ENCODE peak calls at places on chromosomes 16 and 17, in ten cellular contexts. O is K562, N is gastrocnemius medialis, P is heart left ventricle, E is transverse colon, D is stomach, S is A549, R is spleen, I is adrenal gland, T is GM12892. H is an unnamed sample.

GRCh38 chr16:29028457-29029167 is 43.8 kb downstream of the LAT start:
- DNase-seq in O (no peak), N (no peak), P (no peak), E (no peak), D (no peak), S (no peak), R (peak), I (no peak), T (no peak), H (no peak)

GRCh38 chr17:11296994-11297393 is 56.0 kb downstream of the SHISA6 start:
- DNase-seq in O (no peak), N (no peak), P (no peak), E (no peak), D (no peak), S (peak), R (no peak), I (no peak), T (no peak), H (peak)

GRCh38 chr16:4935231-4935855 is 1.6 kb downstream of the PPL start:
- DNase-seq in O (no peak), N (peak), P (peak), E (peak), D (peak), S (no peak), R (no peak), I (peak), T (no peak), H (no peak)

GRCh38 chr16:80580109-80580832 is 39.5 kb downstream of the DYNLRB2 start:
- DNase-seq in O (no peak), N (no peak), P (no peak), E (no peak), D (no peak), S (no peak), R (no peak), I (no peak), T (peak), H (no peak)

GRCh38 chr17:2705263-2705662 is 6.3 kb downstream of the CLUH start:
- DNase-seq in O (no peak), N (peak), P (no peak), E (no peak), D (no peak), S (no peak), R (peak), I (peak), T (no peak), H (no peak)

GRCh38 chr16:56161658-56162057 is 29.6 kb upstream of the GNAO1 start:
- DNase-seq in O (no peak), N (no peak), P (no peak), E (no peak), D (no peak), S (no peak), R (no peak), I (no peak), T (no peak), H (no peak)

GRCh38 chr17:71438631-71439146 is 682.1 kb upstream of the SOX9 start:
- DNase-seq in O (no peak), N (no peak), P (no peak), E (no peak), D (no peak), S (peak), R (no peak), I (no peak), T (no peak), H (no peak)

GRCh38 chr16:73204359-73205152 is 156.6 kb upstream of the ZFHX3 start:
- DNase-seq in O (no peak), N (no peak), P (no peak), E (peak), D (no peak), S (no peak), R (no peak), I (no peak), T (no peak), H (no peak)

GRCh38 chr17:14245002-14245401 is 8.3 kb upstream of the CDRT15 start:
- DNase-seq in O (no peak), N (no peak), P (no peak), E (no peak), D (no peak), S (no peak), R (no peak), I (no peak), T (no peak), H (no peak)

GRCh38 chr17:38510424-38511125 is 82.3 kb downstream of the ARHGAP23 start:
- DNase-seq in O (peak), N (no peak), P (no peak), E (no peak), D (peak), S (no peak), R (no peak), I (peak), T (peak), H (peak)

DNA sequence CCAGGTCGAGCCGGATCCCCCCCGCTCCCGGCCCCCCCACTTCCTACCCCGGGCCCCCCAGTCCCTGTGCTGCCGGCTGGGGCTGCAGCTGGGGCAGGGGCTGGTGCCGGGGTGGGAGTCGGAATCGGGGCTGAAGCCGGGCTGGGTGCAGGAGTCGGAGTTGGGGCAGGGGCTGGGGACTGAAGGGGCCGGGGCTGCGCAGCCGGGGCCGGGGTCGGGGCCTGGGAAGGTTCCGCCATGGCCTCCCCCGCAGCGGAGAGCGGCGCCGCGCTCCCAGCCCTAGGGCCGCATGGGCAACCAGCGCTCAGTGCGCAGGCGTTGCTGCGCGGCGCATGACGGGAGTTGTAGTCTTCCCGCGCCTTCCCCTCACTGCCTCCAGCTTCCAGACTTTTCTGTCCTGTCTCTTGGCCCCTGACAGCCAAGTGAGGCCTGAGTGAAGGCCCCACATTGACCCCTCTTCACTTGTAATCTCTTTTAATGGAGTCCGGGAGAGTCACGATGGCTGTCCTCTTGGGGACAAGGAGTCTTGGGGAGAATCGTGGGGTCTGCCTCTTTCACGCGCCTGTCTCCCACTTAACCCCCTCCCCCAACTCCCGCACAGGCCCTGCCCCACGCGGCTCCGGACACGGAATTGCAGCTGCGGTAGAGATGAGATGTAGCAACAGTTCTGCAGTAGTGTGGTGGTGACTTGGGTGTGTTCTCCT is at the start of gene KAT2A:
- DNase-seq in O (peak), N (peak), P (peak), E (peak), D (peak), S (peak), R (peak), I (peak), T (peak), H (peak)
- TF ChIP-seq POLR2A in O (peak), N (peak), P (peak), E (peak), D (peak), S (peak), R (no peak), I (no peak), T (peak), H (peak)

DNA sequence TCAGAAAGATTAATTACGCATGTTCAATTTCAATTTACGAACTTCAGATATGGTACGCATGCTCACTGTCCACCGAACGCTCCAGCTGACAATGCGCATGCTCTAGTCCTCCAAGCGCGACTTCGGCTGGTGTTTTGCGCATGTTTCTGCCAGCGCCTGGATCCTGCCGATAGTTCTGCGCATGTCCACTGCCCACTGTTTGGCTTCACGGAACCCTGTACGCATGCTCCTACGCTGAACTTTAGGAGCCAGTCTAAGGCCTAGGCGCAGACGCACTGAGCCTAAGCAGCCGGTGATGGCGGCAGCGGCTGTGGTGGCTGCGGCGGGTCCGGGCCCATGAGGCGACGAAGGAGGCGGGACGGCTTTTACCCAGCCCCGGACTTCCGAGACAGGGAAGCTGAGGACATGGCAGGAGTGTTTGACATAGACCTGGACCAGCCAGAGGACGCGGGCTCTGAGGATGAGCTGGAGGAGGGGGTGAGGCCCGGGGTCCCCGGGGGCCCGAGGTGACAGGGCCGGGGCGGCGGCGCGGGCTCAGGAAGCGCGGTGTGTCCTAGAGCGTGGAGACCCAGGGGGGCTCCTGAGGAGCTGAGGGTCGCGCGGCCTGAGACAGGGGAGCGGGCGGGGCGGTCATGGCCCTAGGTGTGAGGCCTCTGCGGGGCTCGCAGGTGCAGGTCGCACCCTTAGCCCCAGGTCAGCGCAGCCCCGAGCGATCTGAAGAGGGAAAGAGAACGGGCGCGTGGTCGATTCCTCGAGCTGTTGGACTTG is at the start of the genes RPS6KB1 and TUBD1:
- DNase-seq in O (peak), N (peak), P (peak), E (peak), D (peak), S (peak), R (peak), I (peak), T (peak), H (peak)
- TF ChIP-seq POLR2A in O (peak), N (peak), P (peak), E (peak), D (peak), S (peak), R (peak), I (peak), T (peak), H (peak)

DNA sequence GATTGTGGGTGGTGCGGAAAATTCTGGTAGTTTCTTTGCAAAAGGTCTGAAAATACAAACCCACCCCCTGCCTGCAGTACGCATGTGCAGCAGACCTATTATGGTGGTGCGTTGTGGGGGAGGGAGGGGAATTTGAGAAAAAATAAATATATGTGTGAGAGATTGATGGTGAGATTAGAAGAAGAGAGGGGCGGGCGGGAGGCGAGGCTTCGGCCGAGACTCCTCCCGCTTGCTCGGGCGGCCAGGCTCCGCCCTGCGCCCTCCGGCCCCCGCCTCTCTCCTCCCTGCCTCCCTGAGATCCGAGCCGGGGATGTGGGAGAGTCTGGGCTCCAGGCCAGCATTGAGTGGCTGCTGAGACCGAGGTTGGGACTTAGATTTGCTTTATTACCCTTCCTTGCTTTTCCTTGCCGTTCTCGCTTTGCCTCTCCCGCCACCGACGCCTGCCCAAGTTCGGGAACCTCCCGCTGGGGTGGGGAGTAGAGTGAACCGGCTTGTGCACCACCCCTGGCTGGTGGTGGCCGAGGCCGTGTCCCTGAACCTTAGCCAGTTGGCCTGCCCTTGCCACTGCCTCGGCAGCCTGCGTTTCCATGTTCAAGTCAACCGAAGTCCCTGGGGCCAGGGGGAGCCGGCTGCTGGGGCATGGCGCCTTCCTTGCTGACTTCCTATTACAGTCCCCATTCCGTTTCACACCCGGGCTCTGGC is 956 bp upstream of the CHD3 start:
- DNase-seq in O (peak), N (peak), P (peak), E (peak), D (peak), S (peak), R (peak), I (peak), T (peak), H (peak)
- TF ChIP-seq POLR2A in O (no peak), N (peak), P (peak), E (peak), D (no peak), S (peak), R (no peak), I (no peak), T (peak), H (no peak)

GRCh38 chr17:45145035-45145389 is 3.3 kb upstream of the HEXIM1 start:
- DNase-seq in O (peak), N (no peak), P (no peak), E (no peak), D (no peak), S (no peak), R (peak), I (no peak), T (no peak), H (no peak)

GRCh38 chr17:45146166-45146565 is 2.1 kb upstream of the HEXIM1 start:
- DNase-seq in O (no peak), N (no peak), P (no peak), E (no peak), D (no peak), S (no peak), R (peak), I (peak), T (no peak), H (no peak)

GRCh38 chr17:45144199-45145034 is 3.9 kb upstream of the HEXIM1 start:
- DNase-seq in O (peak), N (no peak), P (peak), E (peak), D (peak), S (no peak), R (peak), I (peak), T (no peak), H (peak)

GRCh38 chr17:45143101-45143670 is 5.1 kb upstream of the HEXIM1 start:
- DNase-seq in O (no peak), N (no peak), P (no peak), E (no peak), D (no peak), S (no peak), R (peak), I (peak), T (no peak), H (no peak)

GRCh38 chr17:45143767-45144198 is 4.5 kb upstream of the HEXIM1 start:
- DNase-seq in O (peak), N (peak), P (peak), E (peak), D (peak), S (no peak), R (peak), I (peak), T (no peak), H (peak)
- TF ChIP-seq POLR2A in O (no peak), N (no peak), P (peak), E (no peak), D (no peak), S (no peak), R (no peak), I (no peak), T (no peak), H (no peak)

GRCh38 chr16:70691223-70692129 is 5.6 kb upstream of the MTSS2 start:
- DNase-seq in O (no peak), N (peak), P (peak), E (peak), D (peak), S (no peak), R (no peak), I (peak), T (no peak), H (no peak)
- TF ChIP-seq POLR2A in O (no peak), N (no peak), P (no peak), E (no peak), D (no peak), S (no peak), R (no peak), I (peak), T (no peak), H (no peak)

GRCh38 chr17:33291248-33292183 is 1.6 kb downstream of the ASIC2 start:
- DNase-seq in O (no peak), N (no peak), P (no peak), E (peak), D (no peak), S (peak), R (peak), I (peak), T (no peak), H (peak)

GRCh38 chr17:33292184-33292980 is 713 bp downstream of the ASIC2 start:
- DNase-seq in O (peak), N (no peak), P (no peak), E (peak), D (no peak), S (peak), R (no peak), I (no peak), T (peak), H (no peak)

GRCh38 chr17:33297643-33298042 is 4.5 kb upstream of the ASIC2 start:
- DNase-seq in O (no peak), N (no peak), P (no peak), E (no peak), D (no peak), S (no peak), R (no peak), I (no peak), T (no peak), H (no peak)

GRCh38 chr17:33292981-33293867 is at the start of gene ASIC2:
- DNase-seq in O (no peak), N (no peak), P (no peak), E (peak), D (no peak), S (peak), R (peak), I (peak), T (no peak), H (no peak)

GRCh38 chr17:33294994-33295393 is 1.9 kb upstream of the ASIC2 start:
- DNase-seq in O (no peak), N (no peak), P (no peak), E (no peak), D (no peak), S (no peak), R (no peak), I (no peak), T (no peak), H (no peak)
- TF ChIP-seq POLR2A in O (no peak), N (no peak), P (no peak), E (no peak), D (no peak), S (no peak), R (no peak), I (no peak), T (no peak), H (no peak)

GRCh38 chr16:21971856-21972255 is 18.7 kb downstream of the UQCRC2 start:
- DNase-seq in O (no peak), N (no peak), P (no peak), E (no peak), D (no peak), S (no peak), R (no peak), I (no peak), T (no peak), H (no peak)
- TF ChIP-seq POLR2A in O (no peak), N (no peak), P (no peak), E (no peak), D (no peak), S (no peak), R (no peak), I (no peak), T (no peak), H (no peak)

H was measured in erythroblast.